ENCODE peak calls at places on chromosome X, in four cellular contexts. One of them, this sample, is unnamed.

GRCh38 chrX:27675493-27675892 is 85.3 kb downstream of the DCAF8L2 start:
- ATAC-seq in Panc1: no peak
- ATAC-seq in K562: no peak
- ATAC-seq in HCT116: no peak
- ATAC-seq in this sample: no peak

GRCh38 chrX:105260291-105261043 is 40.0 kb upstream of the TEX13A start:
- ATAC-seq in Panc1: no peak
- ATAC-seq in K562: no peak
- ATAC-seq in HCT116: no peak
- ATAC-seq in this sample: no peak

GRCh38 chrX:105822138-105823091 is at the start of gene NRK:
- ATAC-seq in Panc1: no peak
- ATAC-seq in K562: no peak
- ATAC-seq in HCT116: no peak
- ATAC-seq in this sample: peak; percentile 46

GRCh38 chrX:42715689-42716022 is 62.3 kb downstream of the PPP1R2C start:
- ATAC-seq in Panc1: no peak
- ATAC-seq in K562: no peak
- ATAC-seq in HCT116: no peak
- ATAC-seq in this sample: no peak

GRCh38 chrX:102712967-102713677 is 874 bp downstream of the GPRASP2 start:
- ATAC-seq in Panc1: peak; percentile 85
- ATAC-seq in K562: peak; percentile 85
- ATAC-seq in HCT116: peak; percentile 88
- ATAC-seq in this sample: peak; percentile 76

GRCh38 chrX:23699636-23700194 is 32.4 kb downstream of the PRDX4 start:
- ATAC-seq in Panc1: no peak
- ATAC-seq in K562: peak; percentile 94
- ATAC-seq in HCT116: no peak
- ATAC-seq in this sample: no peak

GRCh38 chrX:69314436-69315348 is 149.4 kb upstream of the PJA1 start:
- ATAC-seq in Panc1: no peak
- ATAC-seq in K562: no peak
- ATAC-seq in HCT116: no peak
- ATAC-seq in this sample: no peak

GRCh38 chrX:915427-916234 is 285.0 kb downstream of the SHOX start:
- ATAC-seq in Panc1: no peak
- ATAC-seq in K562: no peak
- ATAC-seq in HCT116: no peak
- ATAC-seq in this sample: no peak

GRCh38 chrX:149903889-149904748 is 23.1 kb downstream of the MAGEA8 start:
- ATAC-seq in Panc1: no peak
- ATAC-seq in K562: peak; percentile 94
- ATAC-seq in HCT116: peak; percentile 58
- ATAC-seq in this sample: no peak

GRCh38 chrX:346034-346813 is 27.6 kb upstream of the GTPBP6 start:
- ATAC-seq in Panc1: no peak
- ATAC-seq in K562: no peak
- ATAC-seq in HCT116: no peak
- ATAC-seq in this sample: no peak

GRCh38 chrX:124346877-124347241 is 496 bp downstream of the SH2D1A start:
- ATAC-seq in Panc1: no peak
- ATAC-seq in K562: no peak
- ATAC-seq in HCT116: no peak
- ATAC-seq in this sample: no peak

GRCh38 chrX:115606861-115607260 is 45.9 kb downstream of the PLS3 start:
- ATAC-seq in Panc1: no peak
- ATAC-seq in K562: no peak
- ATAC-seq in HCT116: no peak
- ATAC-seq in this sample: no peak

GRCh38 chrX:40523852-40524251 is 56.9 kb upstream of the ATP6AP2 start:
- ATAC-seq in Panc1: no peak
- ATAC-seq in K562: no peak
- ATAC-seq in HCT116: no peak
- ATAC-seq in this sample: no peak

GRCh38 chrX:110224926-110225617 is 92.8 kb downstream of the AMMECR1 start:
- ATAC-seq in Panc1: no peak
- ATAC-seq in K562: no peak
- ATAC-seq in HCT116: no peak
- ATAC-seq in this sample: no peak

GRCh38 chrX:149131780-149132179 is 373.3 kb downstream of the IDS start:
- ATAC-seq in Panc1: no peak
- ATAC-seq in K562: no peak
- ATAC-seq in HCT116: no peak
- ATAC-seq in this sample: no peak

GRCh38 chrX:41580423-41581064 is 108.2 kb upstream of the GPR34 start:
- ATAC-seq in Panc1: no peak
- ATAC-seq in K562: no peak
- ATAC-seq in HCT116: no peak
- ATAC-seq in this sample: no peak

GRCh38 chrX:9352243-9352642 is 112.6 kb upstream of the TBL1X start:
- ATAC-seq in Panc1: no peak
- ATAC-seq in K562: peak; percentile 66
- ATAC-seq in HCT116: no peak
- ATAC-seq in this sample: no peak

GRCh38 chrX:133384454-133384853 is 30.8 kb downstream of the GPC4 start:
- ATAC-seq in Panc1: no peak
- ATAC-seq in K562: no peak
- ATAC-seq in HCT116: no peak
- ATAC-seq in this sample: no peak

GRCh38 chrX:51420610-51421009 is 75.8 kb downstream of the NUDT11 start:
- ATAC-seq in Panc1: no peak
- ATAC-seq in K562: no peak
- ATAC-seq in HCT116: peak; percentile 55
- ATAC-seq in this sample: no peak

GRCh38 chrX:150486011-150486410 is 82.4 kb upstream of the MTM1 start:
- ATAC-seq in Panc1: peak; percentile 85
- ATAC-seq in K562: peak; percentile 75
- ATAC-seq in HCT116: peak; percentile 86
- ATAC-seq in this sample: no peak

GRCh38 chrX:12489341-12489740 is 301.9 kb upstream of the PRPS2 start:
- ATAC-seq in Panc1: no peak
- ATAC-seq in K562: no peak
- ATAC-seq in HCT116: no peak
- ATAC-seq in this sample: no peak

GRCh38 chrX:39427492-39428289 is 626.4 kb downstream of the MID1IP1 start:
- ATAC-seq in Panc1: no peak
- ATAC-seq in K562: no peak
- ATAC-seq in HCT116: no peak
- ATAC-seq in this sample: peak; percentile 22

GRCh38 chrX:57595381-57595811 is 3.6 kb downstream of the ZXDB start:
- ATAC-seq in Panc1: no peak
- ATAC-seq in K562: no peak
- ATAC-seq in HCT116: no peak
- ATAC-seq in this sample: no peak

GRCh38 chrX:48695925-48696300 is 621 bp upstream of the SUV39H1 start:
- ATAC-seq in Panc1: no peak
- ATAC-seq in K562: no peak
- ATAC-seq in HCT116: no peak
- ATAC-seq in this sample: peak; percentile 6

GRCh38 chrX:104668550-104668949 is 102.6 kb downstream of the IL1RAPL2 start:
- ATAC-seq in Panc1: no peak
- ATAC-seq in K562: no peak
- ATAC-seq in HCT116: no peak
- ATAC-seq in this sample: no peak

GRCh38 chrX:136779346-136779781 is 1.4 kb downstream of the ARHGEF6 start:
- ATAC-seq in Panc1: no peak
- ATAC-seq in K562: peak; percentile 57
- ATAC-seq in HCT116: no peak
- ATAC-seq in this sample: no peak

GRCh38 chrX:104670051-104670450 is 104.1 kb downstream of the IL1RAPL2 start:
- ATAC-seq in Panc1: no peak
- ATAC-seq in K562: no peak
- ATAC-seq in HCT116: no peak
- ATAC-seq in this sample: no peak

GRCh38 chrX:12747433-12747832 is 43.8 kb upstream of the PRPS2 start:
- ATAC-seq in Panc1: no peak
- ATAC-seq in K562: no peak
- ATAC-seq in HCT116: no peak
- ATAC-seq in this sample: no peak

GRCh38 chrX:71183341-71183740 is 38.7 kb downstream of the NLGN3 start:
- ATAC-seq in Panc1: no peak
- ATAC-seq in K562: no peak
- ATAC-seq in HCT116: no peak
- ATAC-seq in this sample: no peak

GRCh38 chrX:65990702-65991101 is 49.2 kb downstream of the VSIG4 start:
- ATAC-seq in Panc1: no peak
- ATAC-seq in K562: peak; percentile 76
- ATAC-seq in HCT116: no peak
- ATAC-seq in this sample: no peak

GRCh38 chrX:134761788-134762187 is 103.5 kb upstream of the PLAC1 start:
- ATAC-seq in Panc1: peak; percentile 50
- ATAC-seq in K562: peak; percentile 69
- ATAC-seq in HCT116: peak; percentile 46
- ATAC-seq in this sample: no peak

GRCh38 chrX:107272431-107272921 is 66.1 kb downstream of the DNAAF6 start:
- ATAC-seq in Panc1: peak; percentile 90
- ATAC-seq in K562: peak; percentile 82
- ATAC-seq in HCT116: no peak
- ATAC-seq in this sample: no peak

GRCh38 chrX:134580947-134581346 is 77.3 kb downstream of the PLAC1 start:
- ATAC-seq in Panc1: no peak
- ATAC-seq in K562: no peak
- ATAC-seq in HCT116: no peak
- ATAC-seq in this sample: no peak

GRCh38 chrX:46703980-46704379 is 54.9 kb downstream of the SLC9A7 start:
- ATAC-seq in Panc1: no peak
- ATAC-seq in K562: no peak
- ATAC-seq in HCT116: no peak
- ATAC-seq in this sample: no peak

GRCh38 chrX:46707274-46707965 is 51.5 kb downstream of the SLC9A7 start:
- ATAC-seq in Panc1: no peak
- ATAC-seq in K562: no peak
- ATAC-seq in HCT116: no peak
- ATAC-seq in this sample: no peak

GRCh38 chrX:46710425-46710824 is 48.5 kb downstream of the SLC9A7 start:
- ATAC-seq in Panc1: peak; percentile 80
- ATAC-seq in K562: no peak
- ATAC-seq in HCT116: no peak
- ATAC-seq in this sample: no peak

DNA sequence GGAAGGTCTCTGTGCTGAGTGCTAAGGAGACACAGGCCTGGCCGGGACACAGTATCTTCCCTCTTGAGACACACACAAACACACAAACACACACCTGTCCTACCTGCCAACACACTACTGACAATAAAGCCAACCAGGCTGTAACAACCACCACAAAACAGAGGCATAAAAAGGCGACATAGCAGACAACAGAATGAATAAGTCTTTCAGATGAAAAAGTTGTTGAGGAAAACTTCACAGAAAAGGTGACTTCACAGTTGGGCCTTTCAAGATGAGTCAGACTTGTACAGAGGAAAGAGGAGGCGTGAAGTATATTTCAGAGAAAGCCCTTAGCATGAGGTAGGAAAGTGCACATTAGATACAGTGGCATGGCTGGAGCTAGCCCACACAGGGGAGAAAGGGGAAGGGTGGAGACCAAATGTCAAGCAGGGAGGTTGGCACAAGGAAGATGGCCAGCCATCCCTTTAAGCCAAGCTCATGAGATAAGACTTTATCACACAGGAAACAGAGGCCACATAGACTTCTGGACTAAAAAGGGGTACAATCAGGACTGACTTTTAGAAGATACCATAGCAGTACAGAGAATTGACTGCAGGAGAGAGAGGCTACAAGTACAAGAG is 54.0 kb downstream of the SLC9A7 start:
- ATAC-seq in Panc1: no peak
- ATAC-seq in K562: no peak
- ATAC-seq in HCT116: peak; percentile 30
- ATAC-seq in this sample: no peak
- H3K27ac ChIP-seq in Panc1: no peak overlapping the region
- H3K27ac ChIP-seq in K562: no peak overlapping the region
- H3K27ac ChIP-seq in HCT116: no peak overlapping the region
- H3K27ac ChIP-seq in this sample: no peak overlapping the region

GRCh38 chrX:153625271-153626024 is 21.6 kb upstream of the DUSP9 start:
- ATAC-seq in Panc1: no peak
- ATAC-seq in K562: no peak
- ATAC-seq in HCT116: no peak
- ATAC-seq in this sample: no peak

GRCh38 chrX:153624196-153625091 is 22.6 kb upstream of the DUSP9 start:
- ATAC-seq in Panc1: no peak
- ATAC-seq in K562: no peak
- ATAC-seq in HCT116: no peak
- ATAC-seq in this sample: no peak

GRCh38 chrX:153621949-153622598 is 23.1 kb upstream of the CCNQ start:
- ATAC-seq in Panc1: no peak
- ATAC-seq in K562: no peak
- ATAC-seq in HCT116: no peak
- ATAC-seq in this sample: no peak

GRCh38 chrX:153622661-153623309 is 23.8 kb upstream of the CCNQ start:
- ATAC-seq in Panc1: no peak
- ATAC-seq in K562: no peak
- ATAC-seq in HCT116: no peak
- ATAC-seq in this sample: no peak

GRCh38 chrX:153623310-153624029 is 23.5 kb upstream of the DUSP9 start:
- ATAC-seq in Panc1: no peak
- ATAC-seq in K562: no peak
- ATAC-seq in HCT116: no peak
- ATAC-seq in this sample: no peak
- TF ChIP-seq POLR2AphosphoS5 in Panc1: no peak
- TF ChIP-seq POLR2AphosphoS5 in K562: no peak
- TF ChIP-seq POLR2AphosphoS5 in HCT116: no peak
- TF ChIP-seq POLR2AphosphoS5 in this sample: no peak

DNA sequence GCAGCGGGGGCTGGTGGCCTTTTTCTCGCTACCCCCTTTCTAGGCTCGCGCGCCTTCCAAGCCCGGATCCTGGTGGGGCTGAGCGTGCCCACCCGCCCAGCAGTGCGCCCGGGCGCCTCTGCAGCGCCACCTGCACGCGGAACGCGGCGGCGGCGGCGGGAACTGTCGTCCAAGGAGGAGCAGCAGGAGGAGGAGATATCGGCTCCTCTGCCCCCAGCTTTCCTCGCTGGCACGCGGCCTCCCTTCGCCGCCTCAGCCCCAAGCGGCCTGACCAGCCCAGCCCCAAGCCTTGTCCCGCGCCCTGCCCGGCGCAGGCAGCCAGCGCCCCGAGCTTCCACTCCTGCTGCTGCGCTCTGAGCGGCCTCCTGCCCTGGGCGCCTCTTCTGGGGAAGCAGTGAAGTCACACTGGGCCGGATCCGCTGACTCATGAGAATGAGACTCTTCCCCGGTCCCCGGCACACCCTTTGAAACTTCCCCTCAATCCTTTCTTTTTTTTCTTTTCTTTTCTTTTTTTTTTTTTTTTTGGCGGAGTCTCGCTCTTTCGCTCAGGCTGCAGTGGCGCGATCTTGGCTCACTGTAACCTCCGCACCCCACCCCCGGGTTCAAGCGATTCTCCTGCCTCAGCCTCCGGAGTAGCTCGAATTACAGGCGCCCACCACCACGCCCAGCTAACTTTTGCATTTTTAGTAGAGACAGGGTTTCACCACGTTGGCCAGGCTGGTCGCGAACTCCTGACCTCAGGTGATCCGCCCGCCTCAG is 10.6 kb upstream of the ELF4 start:
- ATAC-seq in Panc1: peak; percentile 84
- ATAC-seq in K562: peak; percentile 91
- ATAC-seq in HCT116: peak; percentile 87
- ATAC-seq in this sample: peak; percentile 75
- H3K27ac ChIP-seq in Panc1: peak overlapping the region; percentile 90
- H3K27ac ChIP-seq in K562: peak overlapping the region; percentile 86
- H3K27ac ChIP-seq in HCT116: peak overlapping the region; percentile 69
- H3K27ac ChIP-seq in this sample: peak overlapping the region; percentile 73

GRCh38 chrX:15114865-15115566 is 154.9 kb downstream of the ASB9 start:
- ATAC-seq in Panc1: no peak
- ATAC-seq in K562: no peak
- ATAC-seq in HCT116: no peak
- ATAC-seq in this sample: no peak
- TF ChIP-seq POLR2AphosphoS5 in Panc1: no peak
- TF ChIP-seq POLR2AphosphoS5 in K562: no peak
- TF ChIP-seq POLR2AphosphoS5 in HCT116: no peak
- TF ChIP-seq POLR2AphosphoS5 in this sample: no peak